ENCODE peak calls at places on chromosomes 12 and 14, in four cellular contexts. I, L, B and D are unnamed samples. For H3K4me1, the result is how much of the 10 kb centered on the place peaks cover.

GRCh38 chr14:31842905-31843304 is 234.2 kb upstream of the ARHGAP5 start:
- DNase-seq in I (no peak), L (peak), B (no peak), D (no peak)

GRCh38 chr14:63659726-63660125 is 18.1 kb upstream of the WDR89 start:
- DNase-seq in I (no peak), L (no peak), B (no peak), D (no peak)

GRCh38 chr14:97107070-97107469 is 309.9 kb downstream of the VRK1 start:
- DNase-seq in I (no peak), L (peak), B (no peak), D (no peak)

GRCh38 chr12:93197067-93197593 is 180.6 kb upstream of the NUDT4 start:
- DNase-seq in I (peak), L (peak), B (no peak), D (no peak)

GRCh38 chr14:56357478-56357877 is 222.1 kb upstream of the TMEM260 start:
- DNase-seq in I (no peak), L (no peak), B (no peak), D (no peak)

GRCh38 chr14:24332094-24332983 is 2.5 kb downstream of the ADCY4 start:
- DNase-seq in I (peak), L (peak), B (no peak), D (peak)

GRCh38 chr12:106107566-106107965 is 31.2 kb downstream of the NUAK1 start:
- DNase-seq in I (no peak), L (peak), B (no peak), D (no peak)

GRCh38 chr14:49553892-49554291 is 32.3 kb downstream of the RPS29 start:
- DNase-seq in I (no peak), L (no peak), B (no peak), D (no peak)

GRCh38 chr14:58002618-58003017 is 136.7 kb upstream of the SLC35F4 start:
- DNase-seq in I (no peak), L (no peak), B (no peak), D (no peak)

GRCh38 chr12:132543298-132544172 is 53.6 kb downstream of the FBRSL1 start:
- DNase-seq in I (no peak), L (no peak), B (no peak), D (no peak)

GRCh38 chr12:132545183-132545953 is 55.4 kb downstream of the FBRSL1 start:
- DNase-seq in I (no peak), L (no peak), B (no peak), D (no peak)

GRCh38 chr12:132545955-132546354 is 56.0 kb downstream of the FBRSL1 start:
- DNase-seq in I (no peak), L (no peak), B (no peak), D (no peak)

GRCh38 chr12:132544498-132544897 is 54.5 kb downstream of the FBRSL1 start:
- DNase-seq in I (no peak), L (no peak), B (no peak), D (no peak)

GRCh38 chr12:132544173-132544468 is 54.2 kb downstream of the FBRSL1 start:
- DNase-seq in I (no peak), L (no peak), B (no peak), D (no peak)
- H3K4me1 ChIP-seq in I (under half), L (under half), B (under half), D (under half)

GRCh38 chr14:95832012-95832411 is 44.6 kb upstream of the TUNAR start:
- DNase-seq in I (no peak), L (no peak), B (no peak), D (no peak)
- H3K4me3 ChIP-seq in I (no peak), L (no peak), B (no peak), D (no peak)

GRCh38 chr12:124909831-124910560 is 4.5 kb downstream of the UBC start:
- DNase-seq in I (peak), L (peak), B (no peak), D (no peak)
- H3K4me1 ChIP-seq in I (under half), L (under half), B (under half), D (under half)

GRCh38 chr12:131187602-131188001 is 233.9 kb downstream of the ADGRD1 start:
- DNase-seq in I (no peak), L (no peak), B (no peak), D (no peak)

GRCh38 chr12:131189781-131190180 is 236.1 kb downstream of the ADGRD1 start:
- DNase-seq in I (no peak), L (no peak), B (no peak), D (no peak)

GRCh38 chr12:131190965-131191364 is 237.3 kb downstream of the ADGRD1 start:
- DNase-seq in I (no peak), L (no peak), B (no peak), D (no peak)

GRCh38 chr12:131192951-131193350 is 239.2 kb downstream of the ADGRD1 start:
- DNase-seq in I (no peak), L (no peak), B (no peak), D (no peak)

GRCh38 chr12:131188131-131189050 is 234.7 kb downstream of the ADGRD1 start:
- DNase-seq in I (no peak), L (no peak), B (no peak), D (no peak)
- H3K4me3 ChIP-seq in I (no peak), L (no peak), B (no peak), D (no peak)

GRCh38 chr14:53948181-53948884 is 8.3 kb downstream of the BMP4 start:
- DNase-seq in I (no peak), L (no peak), B (no peak), D (no peak)
- H3K4me1 ChIP-seq in I (under half), L (under half), B (under half), D (under half)

GRCh38 chr12:27973487-27973890 is 956 bp upstream of the PTHLH start:
- DNase-seq in I (peak), L (peak), B (no peak), D (no peak)

GRCh38 chr12:27970981-27971489 is 1.5 kb downstream of the PTHLH start:
- DNase-seq in I (peak), L (peak), B (no peak), D (no peak)

GRCh38 chr12:27974735-27975221 is 2.2 kb upstream of the PTHLH start:
- DNase-seq in I (no peak), L (no peak), B (no peak), D (no peak)

GRCh38 chr12:27971606-27972005 is 927 bp downstream of the PTHLH start:
- DNase-seq in I (no peak), L (no peak), B (no peak), D (no peak)

DNA sequence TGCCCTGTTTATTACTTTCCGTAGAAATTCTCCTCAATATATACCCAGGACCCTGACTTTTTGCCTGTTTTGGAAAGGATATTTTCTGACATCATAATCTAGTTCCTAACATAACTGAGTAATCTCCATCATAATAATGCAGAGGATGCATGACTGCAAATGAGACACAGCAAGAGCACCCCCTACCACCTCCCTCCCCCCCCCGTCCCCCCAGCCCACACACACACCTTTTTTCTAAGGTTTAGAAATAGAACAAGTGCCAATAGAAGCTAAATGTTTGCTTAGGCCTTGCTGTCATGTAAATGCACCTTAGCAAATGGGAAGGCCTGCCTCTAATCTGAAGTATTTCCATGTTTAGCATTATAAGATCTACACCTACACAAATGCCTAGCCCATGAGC is at the start of gene PTHLH:
- DNase-seq in I (no peak), L (peak), B (no peak), D (no peak)
- H3K4me3 ChIP-seq in I (no peak), L (no peak), B (no peak), D (no peak)

GRCh38 chr12:3201741-3202500 is 124.7 kb downstream of the TSPAN9 start:
- DNase-seq in I (no peak), L (no peak), B (no peak), D (no peak)
- H3K4me1 ChIP-seq in I (under half), L (under half), B (under half), D (under half)